ENCODE peak calls at places on chromosomes 11 and 22, in seven cellular contexts. D is stomach, B is sigmoid colon, Y is H1, U is transverse colon, L is suprapubic skin, V is HepG2. T is an unnamed sample.

GRCh38 chr11:128720522-128720985 is 26.7 kb downstream of the FLI1 start:
- DNase-seq in L (no peak), Y (peak), V (no peak), B (no peak), U (peak), D (peak), T (no peak)

GRCh38 chr11:65868076-65868667 is 4.4 kb downstream of the EFEMP2 start:
- DNase-seq in L (no peak), V (no peak), U (no peak), Y (no peak), D (no peak), B (peak), T (peak)

GRCh38 chr22:44309137-44309536 is 3.6 kb downstream of the SHISAL1 start:
- DNase-seq in V (no peak), D (no peak), Y (no peak), B (peak), U (peak), L (no peak), T (no peak)

GRCh38 chr11:101082813-101083212 is 46.8 kb downstream of the PGR start:
- DNase-seq in D (no peak), Y (no peak), B (no peak), V (no peak), L (no peak), U (no peak), T (no peak)

GRCh38 chr11:19577391-19577831 is 135.2 kb upstream of the NAV2 start:
- DNase-seq in D (peak), V (no peak), Y (no peak), B (no peak), L (no peak), U (no peak), T (no peak)

GRCh38 chr11:57885298-57886035 is 123.9 kb downstream of the CTNND1 start:
- DNase-seq in B (no peak), V (peak), D (no peak), U (no peak), Y (peak), L (no peak), T (no peak)

GRCh38 chr11:77814848-77815247 is 5.7 kb downstream of the RSF1 start:
- DNase-seq in B (no peak), Y (no peak), U (no peak), V (no peak), L (no peak), D (no peak), T (no peak)

GRCh38 chr11:111417766-111418435 is 38.8 kb upstream of the POU2AF1 start:
- DNase-seq in D (no peak), L (no peak), B (peak), U (peak), V (no peak), Y (no peak), T (no peak)

GRCh38 chr11:79441159-79441875 is 487 bp upstream of the TENM4 start:
- DNase-seq in Y (peak), U (no peak), V (no peak), L (no peak), D (no peak), B (no peak), T (no peak)

GRCh38 chr22:35329114-35329847 is 29.6 kb downstream of the TOM1 start:
- DNase-seq in D (no peak), L (no peak), B (no peak), Y (no peak), V (no peak), U (no peak), T (no peak)

GRCh38 chr11:134338654-134339053 is 6.9 kb downstream of the GLB1L2 start:
- DNase-seq in D (no peak), Y (no peak), B (no peak), U (no peak), L (no peak), V (no peak), T (no peak)

GRCh38 chr11:68657021-68657780 is 27.1 kb upstream of the GAL start:
- DNase-seq in D (no peak), Y (no peak), U (no peak), B (no peak), L (peak), V (no peak), T (no peak)

GRCh38 chr22:27113211-27114030 is 456.0 kb downstream of the MIAT start:
- DNase-seq in L (no peak), B (peak), D (peak), U (peak), Y (no peak), V (peak), T (no peak)

GRCh38 chr11:64233913-64234839 is at the start of gene VEGFB:
- DNase-seq in U (peak), L (no peak), D (peak), Y (peak), V (no peak), B (peak), T (peak)

GRCh38 chr11:119168471-119169271 is at the start of gene NLRX1:
- DNase-seq in D (peak), V (peak), U (peak), L (peak), B (peak), Y (peak), T (peak)
- TF ChIP-seq POLR2AphosphoS5 in D (peak), V (peak), U (peak), L (peak), B (peak), Y (peak), T (peak)

GRCh38 chr11:83195176-83195531 is 1.6 kb downstream of the ANKRD42 start:
- DNase-seq in D (no peak), V (no peak), U (no peak), L (no peak), Y (no peak), B (no peak), T (no peak)

GRCh38 chr11:83195649-83196048 is 2.1 kb downstream of the ANKRD42 start:
- DNase-seq in Y (no peak), L (no peak), D (no peak), B (no peak), U (no peak), V (no peak), T (no peak)

GRCh38 chr11:83193315-83194283 is at the start of gene ANKRD42:
- DNase-seq in Y (peak), B (peak), L (peak), U (peak), V (peak), D (peak), T (peak)

GRCh38 chr11:83192846-83193245 is 666 bp upstream of the ANKRD42 start:
- DNase-seq in Y (no peak), L (no peak), U (no peak), D (no peak), B (no peak), V (peak), T (no peak)

DNA sequence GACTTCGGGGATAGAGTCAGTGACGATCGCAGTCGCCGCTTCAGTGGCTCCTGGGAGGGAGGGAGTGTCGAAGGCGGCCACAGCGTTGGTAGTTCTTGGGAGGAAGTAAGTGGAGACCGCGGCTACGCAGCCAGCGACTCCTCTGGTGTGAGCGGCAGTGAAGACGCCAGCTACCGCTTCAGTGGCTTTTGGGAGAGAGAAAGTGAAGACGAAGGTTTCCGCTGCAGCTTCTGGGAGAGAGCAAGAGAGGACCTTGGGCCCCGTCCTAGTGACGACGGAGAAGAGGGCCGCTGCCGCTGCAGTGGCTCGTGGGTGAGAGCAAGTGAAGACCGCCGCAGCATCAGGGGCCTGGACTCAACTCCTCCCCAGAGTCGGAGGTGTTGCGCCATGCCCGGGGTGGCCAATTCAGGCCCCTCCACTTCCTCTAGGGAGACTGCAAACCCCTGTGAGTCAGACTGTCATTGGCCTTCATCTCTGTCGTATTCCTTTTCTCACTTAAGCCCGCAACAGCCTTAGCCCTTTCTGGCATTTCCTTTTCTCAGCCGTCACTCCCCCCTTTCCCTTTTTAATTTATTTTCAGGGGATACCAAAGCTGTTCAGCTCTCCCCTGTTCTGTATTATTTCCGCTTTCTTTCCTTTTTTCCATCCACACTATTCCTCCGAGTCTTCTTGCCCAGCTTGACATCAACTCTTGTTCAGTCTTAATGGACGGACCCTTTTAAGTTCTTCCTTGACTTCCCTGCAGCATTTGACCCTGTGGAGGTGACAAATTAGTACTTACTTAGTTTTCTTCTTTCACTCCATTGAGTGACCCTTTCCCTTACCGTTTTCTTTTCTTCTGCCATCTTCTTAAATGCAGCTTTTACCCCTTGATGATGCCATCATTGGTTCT is 1.0 kb downstream of the ANKRD42 start:
- DNase-seq in Y (peak), L (peak), D (peak), B (peak), U (peak), V (peak), T (peak)
- H3K4me3 ChIP-seq in Y (peak), L (peak), D (peak), B (peak), U (peak), V (peak), T (peak)

GRCh38 chr11:120120805-120121335 is 17.0 kb downstream of the TRIM29 start:
- DNase-seq in U (no peak), B (no peak), V (no peak), D (no peak), L (no peak), Y (no peak), T (no peak)

GRCh38 chr11:120122921-120123683 is 14.8 kb downstream of the TRIM29 start:
- DNase-seq in V (no peak), B (no peak), D (no peak), Y (no peak), U (no peak), L (no peak), T (no peak)

GRCh38 chr11:120121336-120121735 is 16.6 kb downstream of the TRIM29 start:
- DNase-seq in U (no peak), B (no peak), V (no peak), D (no peak), Y (no peak), L (no peak), T (no peak)

GRCh38 chr11:120123946-120124345 is 14.0 kb downstream of the TRIM29 start:
- DNase-seq in U (peak), V (no peak), Y (no peak), L (no peak), D (peak), B (no peak), T (no peak)

GRCh38 chr11:120121914-120122473 is 15.9 kb downstream of the TRIM29 start:
- DNase-seq in Y (no peak), U (peak), D (no peak), B (no peak), L (no peak), V (peak), T (peak)
- TF ChIP-seq POLR2A in Y (no peak), U (no peak), D (no peak), B (no peak), L (no peak), V (no peak), T (no peak)

GRCh38 chr11:105719073-105719846 is 109.4 kb downstream of the GRIA4 start:
- DNase-seq in Y (no peak), L (no peak), U (no peak), V (peak), B (no peak), D (no peak), T (no peak)
- TF ChIP-seq POLR2AphosphoS5 in Y (no peak), L (no peak), U (no peak), V (no peak), B (no peak), D (no peak), T (no peak)

GRCh38 chr11:47593492-47593933 is 698 bp downstream of the C1QTNF4 start:
- DNase-seq in B (no peak), U (no peak), D (no peak), V (no peak), Y (no peak), L (no peak), T (no peak)
- H3K4me3 ChIP-seq in B (no peak), U (peak), D (no peak), V (peak), Y (peak), L (peak), T (no peak)

GRCh38 chr22:20108757-20109230 is 7.1 kb upstream of the RANBP1 start:
- DNase-seq in V (no peak), U (no peak), Y (no peak), B (no peak), L (no peak), D (no peak), T (peak)

GRCh38 chr22:20107951-20108756 is 7.8 kb upstream of the RANBP1 start:
- DNase-seq in D (no peak), B (no peak), Y (no peak), V (no peak), L (no peak), U (no peak), T (no peak)

GRCh38 chr22:20110359-20110985 is 5.4 kb upstream of the RANBP1 start:
- DNase-seq in U (no peak), V (no peak), Y (no peak), L (no peak), D (no peak), B (no peak), T (peak)

GRCh38 chr22:20111045-20111688 is 4.7 kb upstream of the RANBP1 start:
- DNase-seq in B (no peak), D (no peak), V (peak), L (no peak), Y (no peak), U (no peak), T (peak)

GRCh38 chr22:20109411-20110358 is 6.2 kb upstream of the RANBP1 start:
- DNase-seq in D (no peak), Y (no peak), L (no peak), V (no peak), U (no peak), B (no peak), T (peak)
- TF ChIP-seq POLR2A in D (no peak), Y (peak), L (no peak), V (peak), U (no peak), B (no peak), T (no peak)

GRCh38 chr11:95093548-95093947 is 3.9 kb downstream of the ENDOD1 start:
- DNase-seq in U (no peak), L (no peak), V (no peak), D (no peak), Y (no peak), B (no peak), T (no peak)
- TF ChIP-seq POLR2AphosphoS5 in U (no peak), L (no peak), V (no peak), D (no peak), Y (no peak), B (no peak), T (no peak)

GRCh38 chr11:1761110-1761856 is 2.4 kb downstream of the CTSD start:
- DNase-seq in L (no peak), B (no peak), U (no peak), Y (no peak), V (no peak), D (no peak), T (peak)

GRCh38 chr11:1761857-1762536 is 1.7 kb downstream of the CTSD start:
- DNase-seq in V (no peak), U (no peak), D (no peak), L (no peak), B (no peak), Y (no peak), T (peak)

GRCh38 chr11:1759851-1760220 is 3.9 kb downstream of the CTSD start:
- DNase-seq in Y (no peak), V (no peak), U (no peak), D (no peak), B (no peak), L (no peak), T (peak)

GRCh38 chr11:1759151-1759850 is 4.4 kb downstream of the CTSD start:
- DNase-seq in Y (no peak), U (no peak), D (no peak), V (no peak), L (no peak), B (no peak), T (peak)

GRCh38 chr11:1760351-1761109 is 3.2 kb downstream of the CTSD start:
- DNase-seq in L (no peak), Y (no peak), U (peak), B (peak), V (no peak), D (peak), T (peak)
- H3K4me3 ChIP-seq in L (peak), Y (no peak), U (peak), B (no peak), V (no peak), D (peak), T (peak)

DNA sequence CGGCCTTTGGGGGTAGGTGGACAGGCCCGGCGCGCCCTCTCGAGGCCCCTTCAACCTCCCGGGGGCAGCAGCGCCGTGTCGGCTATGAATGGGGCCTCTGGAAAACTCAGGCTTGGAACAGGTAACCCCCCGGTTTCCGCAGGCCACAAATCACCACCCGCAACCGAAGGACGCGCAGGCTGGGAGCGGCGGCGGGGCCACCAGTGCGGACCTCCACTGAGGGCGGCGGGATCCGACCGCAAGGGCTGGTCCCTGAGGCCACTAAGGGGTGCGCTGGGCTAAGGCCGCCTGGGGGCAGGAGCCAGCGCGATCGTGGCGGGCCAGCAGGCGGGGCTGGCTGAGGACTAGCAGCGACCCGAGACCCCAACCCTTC is 695 bp upstream of the ATF4 start:
- DNase-seq in L (no peak), D (peak), U (peak), Y (no peak), V (peak), B (peak), T (no peak)
- TF ChIP-seq POLR2A in L (no peak), D (no peak), U (no peak), Y (peak), V (peak), B (peak), T (peak)

GRCh38 chr11:76335827-76336226 is 45.1 kb downstream of the THAP12 start:
- DNase-seq in B (no peak), D (no peak), V (no peak), U (no peak), Y (no peak), L (no peak), T (no peak)
- TF ChIP-seq POLR2AphosphoS5 in B (no peak), D (no peak), V (no peak), U (no peak), Y (no peak), L (no peak), T (no peak)